ENCODE peak calls at places on chromosomes 5 and 9, in four cellular contexts. J is A549, B is mesenchymal stem cell, Z is NCI-H2171. Q is an unnamed sample.

GRCh38 chr9:75844321-75844720 is 46.2 kb upstream of the PCSK5 start:
- DNase-seq in B (no peak), J (no peak), Z (no peak), Q (no peak)

GRCh38 chr9:88372103-88372694 is 16.0 kb upstream of the SPIN1 start:
- DNase-seq in Z (no peak), B (peak), J (no peak), Q (no peak)

GRCh38 chr5:56012281-56012963 is 17.7 kb upstream of the IL6ST start:
- DNase-seq in Z (no peak), J (no peak), B (peak), Q (no peak)

GRCh38 chr5:59786271-59786805 is 107.2 kb downstream of the PDE4D start:
- DNase-seq in Z (no peak), B (peak), J (no peak), Q (peak)

GRCh38 chr5:72291601-72292000 is 28.4 kb downstream of the MRPS27 start:
- DNase-seq in Z (no peak), B (no peak), J (no peak), Q (no peak)

GRCh38 chr5:42894057-42894456 is 82.4 kb upstream of the SELENOP start:
- DNase-seq in Z (no peak), B (no peak), J (no peak), Q (no peak)

GRCh38 chr9:131477367-131477766 is 25.4 kb upstream of the POMT1 start:
- DNase-seq in Z (no peak), J (no peak), B (no peak), Q (no peak)

GRCh38 chr9:123165813-123166212 is 102.6 kb downstream of the STRBP start:
- DNase-seq in B (no peak), Z (no peak), J (no peak), Q (no peak)

GRCh38 chr5:119273391-119273839 is 82.4 kb upstream of the TNFAIP8 start:
- DNase-seq in Z (no peak), B (no peak), J (no peak), Q (no peak)